ENCODE peak calls at places on chromosomes 13 and 19, in seven cellular contexts. O, J, Z, Y, S, F and V are unnamed samples.

GRCh38 chr19:30387311-30388115 is 15.3 kb downstream of the ZNF536 start:
- DNase-seq in F (no peak), O (no peak), J (peak; percentile 19), Y (no peak), Z (no peak), S (no peak), V (peak; percentile 68)

GRCh38 chr19:22421797-22422196 is 349 bp downstream of the ZNF98 start:
- DNase-seq in S (no peak), J (no peak), Z (no peak), Y (no peak), F (peak; percentile 23), O (no peak), V (no peak)

GRCh38 chr13:40536443-40537113 is 129.9 kb downstream of the FOXO1 start:
- DNase-seq in F (peak; percentile 86), Y (no peak), J (no peak), O (no peak), S (peak; percentile 71), Z (peak; percentile 57), V (no peak)

GRCh38 chr19:13841339-13842293 is 35.3 kb upstream of the NANOS3 start:
- DNase-seq in Z (no peak), Y (no peak), J (peak; percentile 74), S (peak; percentile 82), O (no peak), F (peak; percentile 72), V (peak; percentile 68)

GRCh38 chr13:30002577-30002976 is 152.2 kb upstream of the UBL3 start:
- DNase-seq in O (no peak), Y (no peak), J (no peak), F (no peak), Z (peak; percentile 73), S (no peak), V (no peak)

GRCh38 chr13:75908137-75908536 is 272.0 kb downstream of the LMO7 start:
- DNase-seq in O (no peak), S (peak; percentile 21), Z (no peak), Y (no peak), J (peak; percentile 12), F (no peak), V (peak; percentile 44)

GRCh38 chr13:39410089-39410901 is 192.7 kb downstream of the LHFPL6 start:
- DNase-seq in O (no peak), Z (no peak), J (no peak), F (no peak), Y (peak; percentile 29), S (no peak), V (no peak)

GRCh38 chr19:30649934-30650614 is 277.9 kb downstream of the ZNF536 start:
- DNase-seq in F (no peak), O (no peak), Z (no peak), Y (no peak), S (peak; percentile 25), J (peak; percentile 33), V (no peak)

GRCh38 chr13:68895696-68896095 is 1211.9 kb upstream of the ATXN8OS start:
- DNase-seq in Y (no peak), S (no peak), O (no peak), F (no peak), J (no peak), Z (no peak), V (no peak)

GRCh38 chr19:48501961-48502719 is 9.5 kb downstream of the LMTK3 start:
- DNase-seq in J (no peak), Y (no peak), S (peak; percentile 89), Z (peak; percentile 95), F (peak; percentile 97), O (peak; percentile 85), V (peak; percentile 80)

GRCh38 chr13:49348748-49349147 is 95.1 kb downstream of the CAB39L start:
- DNase-seq in Y (no peak), O (no peak), J (no peak), Z (no peak), F (no peak), S (no peak), V (no peak)

GRCh38 chr19:3606690-3607289 is at the start of gene TBXA2R:
- DNase-seq in F (peak; percentile 64), O (no peak), Z (no peak), S (peak; percentile 80), J (peak; percentile 77), Y (peak; percentile 83), V (peak; percentile 83)

GRCh38 chr13:35695411-35695810 is 218.9 kb upstream of the MAB21L1 start:
- DNase-seq in J (no peak), Y (no peak), F (no peak), O (no peak), Z (no peak), S (no peak), V (no peak)

GRCh38 chr13:23876265-23876664 is 12.9 kb downstream of the MIPEP start:
- DNase-seq in O (no peak), F (no peak), J (no peak), Y (no peak), Z (no peak), S (no peak), V (no peak)

GRCh38 chr19:38062959-38063786 is 156.2 kb downstream of the SIPA1L3 start:
- DNase-seq in J (no peak), Y (no peak), S (no peak), F (no peak), Z (no peak), O (no peak), V (no peak)

GRCh38 chr19:35939307-35940077 is 3.3 kb downstream of the LRFN3 start:
- DNase-seq in J (no peak), Y (no peak), S (no peak), F (peak; percentile 41), Z (no peak), O (no peak), V (no peak)

GRCh38 chr19:2475018-2475701 is 767 bp upstream of the GADD45B start:
- DNase-seq in S (peak; percentile 71), Y (peak; percentile 63), O (peak; percentile 55), Z (no peak), F (peak; percentile 77), J (peak; percentile 29), V (peak; percentile 85)

GRCh38 chr13:32256243-32256642 is 58.9 kb downstream of the ZAR1L start:
- DNase-seq in O (no peak), J (no peak), S (no peak), Z (no peak), Y (no peak), F (no peak), V (no peak)
- H3K27ac ChIP-seq in O (no peak overlapping the region), J (no peak overlapping the region), S (peak overlapping the region; percentile 37), Z (no peak overlapping the region), Y (peak overlapping the region; percentile 62), F (no peak overlapping the region), V (no peak overlapping the region)

DNA sequence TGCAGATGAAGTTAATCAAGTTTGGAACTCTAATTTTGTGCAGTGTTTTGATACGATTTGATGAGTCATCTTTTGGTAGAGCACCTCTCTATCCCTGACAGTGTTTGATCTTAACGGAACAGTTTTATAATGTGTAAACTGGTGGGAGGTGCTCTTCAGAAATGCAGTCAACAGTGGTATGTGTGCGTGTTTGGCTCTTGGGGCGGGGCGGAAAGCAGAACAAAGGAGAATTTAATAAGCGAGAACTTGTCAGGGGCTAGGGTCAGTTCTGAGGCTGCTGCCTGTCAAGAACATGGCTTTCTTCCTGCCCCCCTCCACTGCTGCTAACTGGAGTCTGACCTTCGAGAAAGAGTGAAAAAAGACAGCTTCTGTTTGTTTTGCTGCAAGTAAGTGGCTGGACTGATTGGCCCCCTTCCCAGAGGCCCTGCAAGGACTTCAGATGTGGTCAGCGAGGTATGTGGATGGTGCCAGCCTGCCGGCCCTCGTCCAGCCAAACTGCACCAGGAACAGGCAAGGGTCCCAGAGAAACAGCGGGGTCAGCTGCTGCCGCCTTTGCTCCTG is 40.8 kb downstream of the BBC3 start:
- DNase-seq in Y (peak; percentile 47), F (peak; percentile 62), J (peak; percentile 32), S (peak; percentile 76), O (peak; percentile 61), Z (no peak), V (peak; percentile 67)
- H3K4me1 ChIP-seq in Y (peaks cover 10% of the 10 kb centered on the region), F (peaks cover 15% of the 10 kb centered on the region), J (peaks cover 21% of the 10 kb centered on the region), S (peaks cover 18% of the 10 kb centered on the region), O (peaks cover 77% of the 10 kb centered on the region), Z (peaks cover 5% of the 10 kb centered on the region), V (peaks cover 4% of the 10 kb centered on the region)

GRCh38 chr13:86397640-86398039 is 598.4 kb upstream of the SLITRK6 start:
- DNase-seq in Y (no peak), F (no peak), J (no peak), Z (no peak), S (no peak), O (no peak), V (no peak)
- H3K27ac ChIP-seq in Y (no peak overlapping the region), F (no peak overlapping the region), J (no peak overlapping the region), Z (no peak overlapping the region), S (no peak overlapping the region), O (no peak overlapping the region), V (no peak overlapping the region)

GRCh38 chr19:56136362-56136761 is 4.7 kb upstream of the ZNF444 start:
- DNase-seq in Y (no peak), F (no peak), O (no peak), Z (no peak), S (no peak), J (no peak), V (no peak)
- H3K4me1 ChIP-seq in Y (no peaks in the 10 kb centered on the region), F (peaks cover 20% of the 10 kb centered on the region), O (peaks cover 9% of the 10 kb centered on the region), Z (peaks cover 5% of the 10 kb centered on the region), S (no peaks in the 10 kb centered on the region), J (peaks cover 18% of the 10 kb centered on the region), V (peaks cover 3% of the 10 kb centered on the region)

GRCh38 chr19:18878858-18879578 is 16.9 kb downstream of the CERS1 start:
- DNase-seq in S (no peak), O (no peak), Z (no peak), Y (no peak), J (no peak), F (no peak), V (no peak)
- H3K27ac ChIP-seq in S (no peak overlapping the region), O (no peak overlapping the region), Z (no peak overlapping the region), Y (no peak overlapping the region), J (no peak overlapping the region), F (no peak overlapping the region), V (no peak overlapping the region)

GRCh38 chr13:98482476-98483444 is 94.1 kb downstream of the STK24 start:
- DNase-seq in Y (no peak), S (peak; percentile 69), Z (no peak), O (no peak), J (peak; percentile 76), F (peak; percentile 83), V (peak; percentile 90)
- H3K4me1 ChIP-seq in Y (peaks cover 28% of the 10 kb centered on the region), S (peaks cover 31% of the 10 kb centered on the region), Z (peaks cover 24% of the 10 kb centered on the region), O (peaks cover 30% of the 10 kb centered on the region), J (peaks cover 99% of the 10 kb centered on the region), F (peaks cover 33% of the 10 kb centered on the region), V (peaks cover 31% of the 10 kb centered on the region)

GRCh38 chr19:49786432-49786831 is 19.6 kb downstream of the AP2A1 start:
- DNase-seq in O (no peak), F (no peak), Y (peak; percentile 53), S (no peak), J (no peak), Z (no peak), V (peak; percentile 62)
- H3K27ac ChIP-seq in O (no peak overlapping the region), F (no peak overlapping the region), Y (peak overlapping the region; percentile 51), S (no peak overlapping the region), J (no peak overlapping the region), Z (no peak overlapping the region), V (peak overlapping the region; percentile 49)

GRCh38 chr19:11551603-11552235 is 7.3 kb downstream of the ELOF1 start:
- DNase-seq in Z (no peak), O (no peak), J (no peak), F (no peak), Y (peak; percentile 79), S (no peak), V (no peak)

GRCh38 chr19:11552666-11553372 is 6.2 kb downstream of the ELOF1 start:
- DNase-seq in O (no peak), F (no peak), Z (no peak), J (no peak), S (no peak), Y (no peak), V (no peak)

GRCh38 chr19:11548315-11548700 is 9.7 kb downstream of the CNN1 start:
- DNase-seq in Z (no peak), Y (no peak), O (no peak), J (no peak), S (no peak), F (no peak), V (no peak)

GRCh38 chr19:11550265-11550664 is 8.8 kb downstream of the ELOF1 start:
- DNase-seq in J (no peak), O (no peak), Y (peak; percentile 38), F (no peak), Z (no peak), S (no peak), V (no peak)

GRCh38 chr19:11549386-11549953 is 9.6 kb downstream of the ELOF1 start:
- DNase-seq in Y (no peak), O (no peak), F (no peak), J (no peak), S (no peak), Z (no peak), V (no peak)
- H3K4me1 ChIP-seq in Y (peaks cover 15% of the 10 kb centered on the region), O (no peaks in the 10 kb centered on the region), F (no peaks in the 10 kb centered on the region), J (no peaks in the 10 kb centered on the region), S (no peaks in the 10 kb centered on the region), Z (no peaks in the 10 kb centered on the region), V (no peaks in the 10 kb centered on the region)